ENCODE peak calls at places on chromosomes 1 and 21, in ten cellular contexts. S, T, K, X, M, L, V, A, O and J are unnamed samples.

GRCh38 chr1:28309702-28310101 is 19.1 kb upstream of the MED18 start:
- DNase-seq in K (no peak), V (no peak), L (no peak), M (no peak), S (no peak), X (no peak), O (no peak), A (no peak), T (no peak), J (no peak)

GRCh38 chr1:244207042-244207934 is 156.2 kb downstream of the ZBTB18 start:
- DNase-seq in M (no peak), S (peak), A (no peak), T (no peak), V (no peak), O (no peak), L (peak), K (peak), X (no peak), J (no peak)

GRCh38 chr21:37796011-37796410 is 120.2 kb downstream of the KCNJ6 start:
- DNase-seq in A (no peak), L (no peak), X (no peak), V (no peak), T (no peak), K (no peak), O (no peak), M (no peak), S (no peak), J (no peak)

GRCh38 chr1:214029796-214030195 is 42.0 kb downstream of the PROX1 start:
- DNase-seq in K (peak), M (no peak), S (no peak), V (no peak), L (no peak), O (no peak), X (no peak), A (no peak), T (no peak), J (no peak)

GRCh38 chr1:215526147-215526845 is 40.8 kb upstream of the KCTD3 start:
- DNase-seq in O (no peak), M (no peak), K (peak), T (peak), L (peak), X (no peak), A (no peak), S (peak), V (no peak), J (no peak)

GRCh38 chr1:116664366-116664983 is 3.1 kb downstream of the IGSF3 start:
- DNase-seq in V (no peak), M (no peak), L (no peak), K (no peak), O (no peak), T (no peak), X (no peak), S (no peak), A (no peak), J (no peak)

GRCh38 chr21:42289926-42290325 is 25.3 kb downstream of the TFF3 start:
- DNase-seq in A (no peak), V (no peak), M (no peak), T (no peak), K (no peak), S (no peak), L (no peak), O (no peak), X (peak), J (no peak)

GRCh38 chr1:11522400-11523235 is 43.7 kb downstream of the DISP3 start:
- DNase-seq in S (no peak), O (no peak), X (no peak), T (no peak), M (no peak), K (no peak), V (no peak), A (no peak), L (no peak), J (no peak)

GRCh38 chr1:115173151-115173550 is 83.8 kb upstream of the TSPAN2 start:
- DNase-seq in V (no peak), M (no peak), K (peak), S (no peak), T (no peak), O (no peak), X (no peak), L (no peak), A (no peak), J (no peak)

GRCh38 chr21:41621523-41621922 is 113.6 kb upstream of the TMPRSS2 start:
- DNase-seq in T (no peak), L (peak), M (no peak), V (no peak), X (no peak), S (no peak), K (peak), O (no peak), A (no peak), J (no peak)

GRCh38 chr21:41666641-41667051 is 100.2 kb downstream of the RIPK4 start:
- DNase-seq in S (no peak), T (no peak), L (no peak), A (no peak), M (no peak), X (no peak), K (no peak), O (no peak), V (no peak), J (no peak)

GRCh38 chr1:232764458-232765231 is 40.6 kb upstream of the MAP10 start:
- DNase-seq in A (no peak), L (no peak), T (no peak), O (no peak), K (peak), S (no peak), V (no peak), X (no peak), M (no peak), J (no peak)

GRCh38 chr1:66278260-66279046 is 255.5 kb upstream of the SGIP1 start:
- DNase-seq in L (no peak), X (peak), V (no peak), T (no peak), S (no peak), A (no peak), M (no peak), O (no peak), K (no peak), J (no peak)

GRCh38 chr1:234460652-234461051 is 18.3 kb downstream of the TARBP1 start:
- DNase-seq in L (no peak), V (no peak), A (no peak), X (no peak), T (no peak), K (no peak), O (no peak), M (no peak), S (no peak), J (no peak)

GRCh38 chr21:41715649-41716321 is 51.1 kb downstream of the RIPK4 start:
- DNase-seq in S (no peak), M (no peak), X (no peak), K (no peak), T (no peak), O (no peak), V (no peak), A (no peak), L (no peak), J (no peak)

GRCh38 chr1:199269241-199269640 is 630.4 kb downstream of the PTPRC start:
- DNase-seq in L (no peak), X (no peak), S (no peak), V (no peak), O (no peak), K (no peak), M (no peak), A (no peak), T (no peak), J (no peak)

GRCh38 chr1:109807822-109808680 is 44.3 kb upstream of the EPS8L3 start:
- DNase-seq in L (peak), O (no peak), M (no peak), V (no peak), K (peak), A (no peak), X (no peak), S (no peak), T (no peak), J (no peak)

GRCh38 chr1:9289724-9290493 is 2.8 kb upstream of the SPSB1 start:
- DNase-seq in T (no peak), V (peak), A (no peak), S (no peak), O (no peak), X (no peak), M (no peak), L (peak), K (peak), J (no peak)

GRCh38 chr1:90730247-90731022 is 13.3 kb upstream of the BARHL2 start:
- DNase-seq in K (peak), L (peak), V (no peak), O (no peak), T (no peak), S (no peak), M (no peak), A (no peak), X (no peak), J (peak)

GRCh38 chr1:109630081-109630880 is 10.6 kb downstream of the AMPD2 start:
- DNase-seq in M (no peak), T (no peak), X (no peak), A (no peak), L (no peak), O (peak), S (no peak), K (no peak), V (no peak), J (peak)

GRCh38 chr1:205072286-205072685 is 12.0 kb downstream of the TMEM81 start:
- DNase-seq in T (no peak), L (no peak), V (no peak), O (no peak), S (no peak), M (no peak), X (no peak), A (no peak), K (no peak), J (no peak)

GRCh38 chr21:37548521-37548981 is 182.0 kb downstream of the DYRK1A start:
- DNase-seq in A (peak), M (no peak), X (no peak), O (no peak), V (no peak), T (no peak), S (peak), K (no peak), L (no peak), J (no peak)

GRCh38 chr21:15617968-15618367 is 111.8 kb upstream of the USP25 start:
- DNase-seq in X (no peak), S (peak), T (no peak), A (no peak), L (peak), M (no peak), O (no peak), V (no peak), K (peak), J (no peak)

GRCh38 chr1:75594327-75594726 is 16.6 kb downstream of the SLC44A5 start:
- DNase-seq in S (no peak), A (no peak), K (no peak), T (no peak), V (no peak), X (no peak), O (no peak), M (no peak), L (no peak), J (no peak)

GRCh38 chr1:236394905-236395779 is 1.1 kb downstream of the EDARADD start:
- DNase-seq in X (no peak), K (peak), O (peak), A (peak), M (peak), V (peak), S (peak), L (peak), T (no peak), J (no peak)

GRCh38 chr1:64245495-64245894 is 42.1 kb downstream of the UBE2U start:
- DNase-seq in X (no peak), A (no peak), L (no peak), M (no peak), T (no peak), V (no peak), O (no peak), S (peak), K (no peak), J (no peak)

GRCh38 chr1:228101994-228102790 is 933 bp downstream of the C1orf35 start:
- DNase-seq in T (peak), O (peak), M (no peak), K (no peak), S (peak), V (no peak), A (peak), X (no peak), L (no peak), J (peak)

GRCh38 chr1:23097316-23097715 is 71.3 kb downstream of the LUZP1 start:
- DNase-seq in X (no peak), A (no peak), T (no peak), K (peak), M (no peak), V (no peak), L (no peak), S (no peak), O (no peak), J (no peak)

GRCh38 chr1:119893238-119893791 is 3.0 kb downstream of the ADAM30 start:
- DNase-seq in S (no peak), L (no peak), A (no peak), T (no peak), X (no peak), M (no peak), V (no peak), O (no peak), K (no peak), J (no peak)

GRCh38 chr1:22442212-22442894 is 9.3 kb upstream of the ZBTB40 start:
- DNase-seq in S (no peak), A (no peak), T (no peak), O (no peak), X (no peak), M (no peak), K (no peak), V (no peak), L (no peak), J (no peak)

GRCh38 chr1:47934243-47934805 is 62.9 kb downstream of the TRABD2B start:
- DNase-seq in M (no peak), X (no peak), A (peak), K (peak), S (no peak), O (no peak), L (peak), T (no peak), V (peak), J (no peak)

GRCh38 chr1:9278114-9278513 is 14.6 kb upstream of the SPSB1 start:
- DNase-seq in M (no peak), T (no peak), L (no peak), O (no peak), V (no peak), S (no peak), A (no peak), K (peak), X (no peak), J (no peak)

GRCh38 chr1:23718482-23718881 is 24.8 kb upstream of the ELOA start:
- DNase-seq in A (no peak), M (no peak), S (peak), X (no peak), O (no peak), K (peak), T (peak), L (peak), V (no peak), J (peak)

GRCh38 chr1:116777831-116778830 is 23.9 kb downstream of the CD2 start:
- DNase-seq in V (no peak), M (no peak), A (no peak), S (no peak), K (peak), O (no peak), X (no peak), L (peak), T (no peak), J (no peak)

GRCh38 chr1:226875641-226876295 is 5.4 kb downstream of the PSEN2 start:
- DNase-seq in L (peak), K (no peak), A (no peak), X (no peak), M (no peak), T (no peak), V (no peak), O (no peak), S (no peak), J (no peak)

GRCh38 chr1:45622267-45622890 is 1.5 kb downstream of the CCDC17 start:
- DNase-seq in K (no peak), S (no peak), L (no peak), A (no peak), X (no peak), T (no peak), O (no peak), V (peak), M (no peak), J (peak)

GRCh38 chr1:201283836-201284553 is 689 bp downstream of the PKP1 start:
- DNase-seq in S (no peak), A (no peak), K (no peak), O (no peak), M (no peak), X (no peak), V (no peak), L (no peak), T (no peak), J (no peak)